ENCODE peak calls at places on chromosomes 5 and 9, in nine cellular contexts. J is Peyer's patch; F is epithelial cell of esophagus; D is NCI-H2171; O is stimulated activated CD4-positive, alpha-beta T cell treated with anti-CD3 and anti-CD28 coated beads, Interleukin-1b, Interleukin-23, amount 100 ng/mL, for 24 hours; S is H9; Q is kidney tubule cell; C is HTR-8/SVneo; Y is effector memory CD4-positive, alpha-beta T cell. X is an unnamed sample.
A peak's percentile ranks its signal among the peaks of the same experiment; 100 is the strongest.

GRCh38 chr9:105168935-105169334 is 75.5 kb upstream of the SLC44A1 start:
- DNase-seq in C (no peak), J (no peak), S (no peak), F (no peak), O (no peak), Q (no peak), Y (no peak), D (no peak), X (no peak)

GRCh38 chr9:131854906-131855504 is 115.1 kb upstream of the RAPGEF1 start:
- DNase-seq in J (no peak), F (peak; percentile 6), Y (no peak), S (no peak), D (peak; percentile 85), O (no peak), C (no peak), Q (no peak), X (no peak)

GRCh38 chr9:17081351-17081750 is 53.5 kb upstream of the CNTLN start:
- DNase-seq in Y (no peak), J (no peak), D (no peak), C (no peak), F (no peak), S (no peak), Q (no peak), O (no peak), X (no peak)

GRCh38 chr9:82790868-82791267 is 272.1 kb downstream of the RASEF start:
- DNase-seq in Y (no peak), O (no peak), S (no peak), F (no peak), Q (peak; percentile 4), C (no peak), D (no peak), J (no peak), X (no peak)

GRCh38 chr9:100150209-100150608 is 51.2 kb downstream of the INVS start:
- DNase-seq in S (no peak), C (no peak), J (no peak), Q (no peak), D (no peak), Y (no peak), F (no peak), O (no peak), X (no peak)

GRCh38 chr9:118529210-118529609 is 825.0 kb downstream of the TLR4 start:
- DNase-seq in F (peak; percentile 40), O (no peak), S (no peak), Q (peak; percentile 62), C (no peak), Y (no peak), J (no peak), D (no peak), X (no peak)

GRCh38 chr9:109856785-109857184 is 76.8 kb downstream of the PALM2AKAP2 start:
- DNase-seq in Y (no peak), Q (no peak), O (no peak), J (no peak), S (peak; percentile 35), F (no peak), D (no peak), C (no peak), X (no peak)

GRCh38 chr5:175548899-175549311 is 70.5 kb downstream of the SFXN1 start:
- DNase-seq in D (no peak), F (no peak), Y (no peak), Q (no peak), S (peak; percentile 84), C (no peak), J (no peak), O (no peak), X (no peak)

GRCh38 chr9:37390759-37391158 is 31.7 kb upstream of the GRHPR start:
- DNase-seq in O (no peak), S (peak; percentile 74), F (peak; percentile 45), Y (no peak), C (no peak), D (no peak), Q (peak; percentile 41), J (peak; percentile 89), X (no peak)

GRCh38 chr5:1718669-1719068 is 81.0 kb downstream of the MRPL36 start:
- DNase-seq in Y (no peak), Q (no peak), O (no peak), F (no peak), D (no peak), J (no peak), S (no peak), C (no peak), X (no peak)

GRCh38 chr9:99118782-99119466 is 14.0 kb downstream of the TGFBR1 start:
- DNase-seq in Y (peak; percentile 17), O (peak; percentile 29), D (no peak), C (no peak), S (no peak), Q (no peak), F (no peak), J (peak; percentile 79), X (no peak)

GRCh38 chr5:144467795-144468194 is 297.1 kb downstream of the KCTD16 start:
- DNase-seq in Q (peak; percentile 56), D (no peak), C (peak; percentile 38), S (peak; percentile 76), O (no peak), F (peak; percentile 46), Y (no peak), J (no peak), X (peak; percentile 18)

GRCh38 chr5:137336565-137337120 is 162.5 kb downstream of the SPOCK1 start:
- DNase-seq in Q (no peak), Y (no peak), F (no peak), J (no peak), O (no peak), D (no peak), C (no peak), S (no peak), X (no peak)

GRCh38 chr5:78638423-78638822 is 10.1 kb downstream of the LHFPL2 start:
- DNase-seq in Y (no peak), F (peak; percentile 97), S (no peak), J (peak; percentile 88), O (no peak), C (peak; percentile 88), D (no peak), Q (peak; percentile 100), X (peak; percentile 94)

GRCh38 chr5:178996156-178996555 is 1.0 kb upstream of the GRM6 start:
- DNase-seq in J (no peak), S (no peak), Y (no peak), C (no peak), O (no peak), D (no peak), Q (no peak), F (no peak), X (no peak)

GRCh38 chr5:27315541-27316282 is 277.3 kb upstream of the CDH9 start:
- DNase-seq in F (peak; percentile 68), C (peak; percentile 41), O (no peak), Y (no peak), J (no peak), D (no peak), S (peak; percentile 35), Q (peak; percentile 4), X (no peak)

GRCh38 chr5:79256563-79256962 is 20.6 kb downstream of the JMY start:
- DNase-seq in S (no peak), Y (no peak), J (no peak), F (no peak), D (no peak), Q (no peak), O (no peak), C (no peak), X (no peak)

GRCh38 chr5:22531986-22532385 is 321.2 kb downstream of the CDH12 start:
- DNase-seq in F (no peak), Y (no peak), J (no peak), C (no peak), O (no peak), Q (no peak), D (no peak), S (no peak), X (no peak)

GRCh38 chr5:2921651-2922050 is 170.2 kb upstream of the IRX2 start:
- DNase-seq in S (no peak), D (no peak), Y (no peak), Q (no peak), J (no peak), F (no peak), O (no peak), C (no peak), X (no peak)

GRCh38 chr9:133396952-133397351 is 20.8 kb downstream of the STKLD1 start:
- DNase-seq in J (no peak), S (peak; percentile 86), Q (no peak), O (no peak), Y (no peak), C (no peak), F (peak; percentile 25), D (no peak), X (no peak)

GRCh38 chr9:5113994-5114748 is 71.3 kb downstream of the INSL6 start:
- DNase-seq in J (no peak), Q (no peak), S (no peak), O (no peak), C (no peak), F (no peak), D (no peak), Y (no peak), X (no peak)

GRCh38 chr5:107248065-107248695 is 422.6 kb downstream of the EFNA5 start:
- DNase-seq in S (peak; percentile 66), J (peak; percentile 63), C (peak; percentile 6), D (no peak), O (peak; percentile 20), Q (peak; percentile 49), F (peak; percentile 74), Y (no peak), X (no peak)

GRCh38 chr5:34598177-34598794 is 57.8 kb upstream of the RAI14 start:
- DNase-seq in Q (peak; percentile 93), Y (no peak), O (no peak), C (peak; percentile 91), J (no peak), F (peak; percentile 92), D (no peak), S (no peak), X (peak; percentile 87)

GRCh38 chr5:170747851-170748250 is 35.7 kb upstream of the GABRP start:
- DNase-seq in S (peak; percentile 74), F (no peak), Q (no peak), Y (no peak), J (peak; percentile 34), D (no peak), O (no peak), C (no peak), X (no peak)

GRCh38 chr5:157668356-157668755 is 3.0 kb upstream of the C5orf52 start:
- DNase-seq in S (no peak), J (no peak), D (no peak), O (no peak), C (no peak), Q (no peak), Y (no peak), F (no peak), X (no peak)

GRCh38 chr5:53607896-53608295 is 47.5 kb downstream of the NDUFS4 start:
- DNase-seq in F (no peak), J (no peak), S (no peak), Y (no peak), O (no peak), Q (no peak), D (no peak), C (no peak), X (no peak)

GRCh38 chr9:126661521-126662251 is 48.0 kb downstream of the LMX1B start:
- DNase-seq in Y (no peak), F (peak; percentile 80), D (peak; percentile 57), S (peak; percentile 97), J (no peak), O (no peak), C (peak; percentile 69), Q (peak; percentile 79), X (peak; percentile 58)

GRCh38 chr9:89277454-89277853 is 33.5 kb upstream of the CKS2 start:
- DNase-seq in C (no peak), D (no peak), F (no peak), J (no peak), Q (peak; percentile 69), S (no peak), O (no peak), Y (no peak), X (peak; percentile 2)